ENCODE peak calls at places on chromosome 3, in nine cellular contexts. D is body of pancreas, K is ovary, A is IMR-90, E is H1, C is breast epithelium, W is prostate gland, U is adrenal gland, L is transverse colon. Y is an unnamed sample.
A peak's percentile ranks its signal among the peaks of the same experiment; 100 is the strongest.

GRCh38 chr3:14410501-14411165 is 8.2 kb downstream of the SLC6A6 start:
- DNase-seq in D (no peak), K (no peak), A (peak; percentile 92), E (no peak), U (peak; percentile 89), C (no peak), W (no peak), L (peak; percentile 33), Y (peak; percentile 58)

GRCh38 chr3:153023896-153024295 is 138.1 kb upstream of the RAP2B start:
- DNase-seq in A (no peak), U (no peak), C (no peak), K (no peak), L (no peak), E (no peak), D (no peak), W (no peak), Y (no peak)

GRCh38 chr3:62559831-62560445 is 186.6 kb upstream of the FEZF2 start:
- DNase-seq in L (no peak), D (no peak), E (no peak), A (peak; percentile 57), W (no peak), U (no peak), K (no peak), C (no peak), Y (no peak)

GRCh38 chr3:24374801-24375200 is 119.8 kb downstream of the THRB start:
- DNase-seq in W (no peak), L (no peak), K (no peak), D (no peak), C (no peak), U (no peak), E (no peak), A (no peak), Y (no peak)

GRCh38 chr3:129064969-129065726 is 4.6 kb downstream of the GP9 start:
- DNase-seq in K (peak; percentile 19), E (no peak), W (no peak), U (no peak), C (no peak), L (peak; percentile 83), D (no peak), A (no peak), Y (no peak)

GRCh38 chr3:37272743-37273142 is 98.4 kb upstream of the LRRFIP2 start:
- DNase-seq in D (no peak), C (no peak), W (no peak), A (peak; percentile 15), L (no peak), E (no peak), U (no peak), K (no peak), Y (no peak)

GRCh38 chr3:186247821-186248814 is 113.9 kb downstream of the DGKG start:
- DNase-seq in C (no peak), E (no peak), K (no peak), W (no peak), L (no peak), A (peak; percentile 17), D (no peak), U (no peak), Y (no peak)

GRCh38 chr3:182116386-182116785 is 404.7 kb downstream of the SOX2 start:
- DNase-seq in E (no peak), L (no peak), W (no peak), K (no peak), U (no peak), A (no peak), D (no peak), C (no peak), Y (no peak)

GRCh38 chr3:45112939-45113338 is 33.2 kb downstream of the CDCP1 start:
- DNase-seq in E (no peak), A (peak; percentile 34), L (no peak), D (peak; percentile 24), K (no peak), U (no peak), W (no peak), C (no peak), Y (no peak)

GRCh38 chr3:45110185-45110833 is 35.9 kb downstream of the CDCP1 start:
- DNase-seq in W (no peak), C (no peak), E (no peak), D (no peak), L (peak; percentile 70), K (no peak), U (no peak), A (no peak), Y (no peak)

GRCh38 chr3:45106874-45107273 is 39.3 kb downstream of the CDCP1 start:
- DNase-seq in A (no peak), L (no peak), K (no peak), W (no peak), C (no peak), D (no peak), E (no peak), U (no peak), Y (no peak)

GRCh38 chr3:45105855-45106655 is 40.1 kb downstream of the CDCP1 start:
- DNase-seq in E (no peak), W (no peak), L (no peak), C (no peak), U (no peak), A (peak; percentile 94), K (no peak), D (no peak), Y (no peak)

DNA sequence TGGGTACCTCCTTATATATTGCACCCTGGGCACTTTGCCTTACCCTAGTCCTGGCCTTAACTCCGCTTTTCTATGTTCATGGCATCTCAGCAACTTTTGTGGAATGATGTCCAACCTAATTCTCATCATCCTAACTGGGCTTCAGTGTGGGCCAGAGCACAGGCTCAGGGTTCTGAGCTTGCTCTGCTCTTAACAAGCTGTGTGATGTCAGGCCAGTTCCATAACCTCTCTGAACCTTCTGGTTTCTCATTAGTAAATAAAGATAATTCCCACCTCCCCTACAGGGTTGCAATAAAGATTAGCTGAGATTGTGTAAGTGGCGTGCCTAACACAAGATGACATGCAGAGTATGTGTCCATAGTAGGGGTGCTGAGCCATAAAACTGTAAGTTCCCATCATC is 36.4 kb downstream of the CDCP1 start:
- DNase-seq in E (no peak), A (no peak), W (no peak), U (no peak), K (no peak), C (no peak), L (no peak), D (no peak), Y (no peak)
- H3K27ac ChIP-seq in E (no peak overlapping the region), A (no peak overlapping the region), W (no peak overlapping the region), U (no peak overlapping the region), K (no peak overlapping the region), C (no peak overlapping the region), L (peak overlapping the region; percentile 84), D (no peak overlapping the region), Y (peak overlapping the region; percentile 61)

GRCh38 chr3:47406762-47407149 is 25.9 kb downstream of the PTPN23 start:
- DNase-seq in C (no peak), D (no peak), K (no peak), W (no peak), L (no peak), A (no peak), U (no peak), E (no peak), Y (no peak)
- TF ChIP-seq CTCF in C (no peak), D (no peak), K (no peak), W (no peak), L (no peak), A (no peak), U (no peak), E (no peak), Y (no peak)

GRCh38 chr3:49131040-49131439 is 1.8 kb downstream of the LAMB2 start:
- DNase-seq in W (no peak), D (no peak), L (no peak), K (no peak), E (no peak), C (no peak), A (no peak), U (no peak), Y (no peak)

GRCh38 chr3:49131576-49131975 is 1.3 kb downstream of the LAMB2 start:
- DNase-seq in K (no peak), L (no peak), E (no peak), U (no peak), W (no peak), D (no peak), A (no peak), C (no peak), Y (no peak)

GRCh38 chr3:49132073-49132436 is 795 bp downstream of the LAMB2 start:
- DNase-seq in W (no peak), K (no peak), A (no peak), C (no peak), E (no peak), D (peak; percentile 33), L (no peak), U (no peak), Y (no peak)

GRCh38 chr3:49133226-49133951 is 539 bp upstream of the LAMB2 start:
- DNase-seq in K (peak; percentile 90), A (peak; percentile 85), C (peak; percentile 78), D (peak; percentile 90), U (peak; percentile 90), E (no peak), W (peak; percentile 83), L (peak; percentile 88), Y (peak; percentile 87)

DNA sequence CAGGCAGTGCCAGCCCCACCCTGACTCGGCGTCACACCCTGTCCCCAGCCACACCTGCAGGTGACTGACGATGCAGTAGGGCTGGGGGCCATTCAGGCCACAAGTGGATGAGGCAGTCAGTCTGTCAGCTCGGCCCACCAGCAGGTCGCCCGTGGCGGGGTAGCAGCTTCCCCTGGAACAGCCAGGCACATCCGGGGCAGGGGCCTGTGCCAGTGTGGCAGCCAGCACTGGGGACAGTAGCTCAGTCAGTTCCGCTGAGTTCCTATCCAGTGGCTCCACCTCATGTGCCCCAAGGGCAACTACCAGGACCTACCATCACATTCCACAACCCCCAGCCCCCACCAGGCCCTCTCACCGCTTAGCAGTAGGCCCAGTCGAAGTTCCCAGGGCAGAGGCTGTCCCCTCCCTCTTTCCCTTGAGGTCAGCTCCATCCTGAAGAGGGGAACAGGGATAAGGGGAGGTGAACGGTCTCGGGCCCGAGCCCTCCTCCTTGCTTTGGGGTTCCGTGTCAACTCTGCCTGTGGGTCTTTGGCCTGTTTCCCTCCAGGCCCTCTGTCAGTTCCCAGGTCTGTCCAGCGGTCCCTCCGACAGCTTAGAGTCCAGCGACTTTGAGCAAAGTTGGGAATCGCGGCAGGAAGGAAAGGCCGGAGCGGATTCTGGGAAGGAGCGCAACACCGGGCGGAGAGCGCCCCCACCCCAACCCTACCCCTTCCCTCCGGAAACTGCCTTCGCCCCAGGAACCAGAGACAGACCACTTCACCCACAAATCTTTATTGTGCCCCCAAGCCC is at the start of gene LAMB2:
- DNase-seq in W (peak; percentile 76), A (peak; percentile 74), C (peak; percentile 72), L (peak; percentile 79), K (peak; percentile 83), D (peak; percentile 84), U (peak; percentile 84), E (peak; percentile 39), Y (peak; percentile 77)
- TF ChIP-seq POLR2A in W (peak; percentile 62), A (peak; percentile 45), C (no peak), L (peak; percentile 46), K (peak; percentile 49), D (no peak), U (peak; percentile 77), E (no peak), Y (no peak)

GRCh38 chr3:88150771-88151170 is 1.0 kb downstream of the C3orf38 start:
- DNase-seq in E (no peak), L (no peak), C (no peak), K (no peak), W (no peak), D (no peak), U (no peak), A (no peak), Y (no peak)

GRCh38 chr3:88149146-88149515 is 628 bp upstream of the C3orf38 start:
- DNase-seq in L (no peak), U (no peak), K (no peak), W (no peak), E (no peak), D (no peak), A (peak; percentile 16), C (no peak), Y (no peak)

GRCh38 chr3:88149516-88150362 is at the start of gene C3orf38:
- DNase-seq in K (peak; percentile 91), L (peak; percentile 87), U (peak; percentile 91), D (peak; percentile 92), C (peak; percentile 84), E (peak; percentile 64), W (peak; percentile 84), A (peak; percentile 89), Y (peak; percentile 85)

GRCh38 chr3:88150371-88150770 is 612 bp downstream of the C3orf38 start:
- DNase-seq in W (no peak), D (no peak), L (no peak), A (no peak), K (no peak), C (no peak), U (no peak), E (no peak), Y (no peak)

GRCh38 chr3:88148651-88149050 is 1.1 kb upstream of the C3orf38 start:
- DNase-seq in K (peak; percentile 29), A (no peak), W (no peak), C (no peak), E (no peak), D (no peak), L (no peak), U (no peak), Y (no peak)
- H3K27ac ChIP-seq in K (no peak overlapping the region), A (no peak overlapping the region), W (no peak overlapping the region), C (no peak overlapping the region), E (no peak overlapping the region), D (no peak overlapping the region), L (no peak overlapping the region), U (no peak overlapping the region), Y (no peak overlapping the region)

Y was measured in stomach.